ENCODE peak calls at places on chromosomes 13 and 19, in five cellular contexts. Z is IMR-90, A is A549, O is GM12878, D is K562. C is an unnamed sample.

GRCh38 chr13:99687728-99688397 is 186.6 kb downstream of the TM9SF2 start:
- DNase-seq in Z (no peak), A (no peak), O (no peak), D (no peak), C (no peak)

GRCh38 chr13:99162543-99162942 is 38.1 kb upstream of the UBAC2 start:
- DNase-seq in Z (no peak), A (no peak), O (no peak), D (no peak), C (no peak)

GRCh38 chr13:49791214-49791752 is 1.2 kb downstream of the KPNA3 start:
- DNase-seq in Z (peak; percentile 35), A (peak; percentile 44), O (peak; percentile 40), D (peak; percentile 55), C (peak; percentile 26)

GRCh38 chr19:13557756-13558398 is 51.6 kb upstream of the CACNA1A start:
- DNase-seq in Z (no peak), A (no peak), O (no peak), D (no peak), C (no peak)

GRCh38 chr19:34171539-34171876 is 796 bp upstream of the LSM14A start:
- DNase-seq in Z (peak; percentile 93), A (no peak), O (peak; percentile 51), D (no peak), C (no peak)

GRCh38 chr13:33933810-33934209 is 115.9 kb downstream of the RFC3 start:
- DNase-seq in Z (no peak), A (no peak), O (no peak), D (no peak), C (no peak)

GRCh38 chr19:18282021-18282787 is 782 bp upstream of the JUND start:
- DNase-seq in Z (no peak), A (no peak), O (no peak), D (no peak), C (peak; percentile 62)

GRCh38 chr13:113323869-113324268 is 26.8 kb downstream of the LAMP1 start:
- DNase-seq in Z (no peak), A (no peak), O (no peak), D (no peak), C (no peak)

GRCh38 chr19:47310323-47310722 is 662 bp downstream of the C5AR1 start:
- DNase-seq in Z (no peak), A (no peak), O (no peak), D (no peak), C (no peak)

GRCh38 chr13:46663644-46664043 is 110.7 kb downstream of the LRCH1 start:
- DNase-seq in Z (no peak), A (no peak), O (no peak), D (no peak), C (no peak)

GRCh38 chr13:42720116-42720857 is 61.1 kb upstream of the FAM216B start:
- DNase-seq in Z (peak; percentile 99), A (peak; percentile 81), O (peak; percentile 13), D (peak; percentile 12), C (no peak)

GRCh38 chr13:46170687-46171086 is 11.3 kb downstream of the LCP1 start:
- DNase-seq in Z (no peak), A (no peak), O (no peak), D (no peak), C (no peak)

GRCh38 chr19:57099199-57099661 is 20.6 kb upstream of the USP29 start:
- DNase-seq in Z (peak; percentile 35), A (peak; percentile 42), O (no peak), D (peak; percentile 49), C (peak; percentile 87)

GRCh38 chr13:21677075-21677628 is 6.3 kb downstream of the FGF9 start:
- DNase-seq in Z (no peak), A (no peak), O (no peak), D (no peak), C (no peak)

GRCh38 chr13:113897161-113897560 is 33.3 kb upstream of the GAS6 start:
- DNase-seq in Z (peak; percentile 98), A (peak; percentile 19), O (no peak), D (no peak), C (no peak)

GRCh38 chr13:24097064-24097463 is 63.5 kb upstream of the SPATA13 start:
- DNase-seq in Z (peak; percentile 76), A (peak; percentile 5), O (peak; percentile 16), D (no peak), C (no peak)

GRCh38 chr19:44803442-44804428 is 5.2 kb upstream of the BCAM start:
- DNase-seq in Z (no peak), A (no peak), O (no peak), D (no peak), C (peak; percentile 12)

GRCh38 chr13:66225071-66225470 is 1005.1 kb downstream of the PCDH9 start:
- DNase-seq in Z (no peak), A (no peak), O (no peak), D (no peak), C (no peak)
- TF ChIP-seq RCOR1 in Z (no peak), A (no peak), O (no peak), D (no peak), C (no peak)

GRCh38 chr13:31859546-31859945 is 120.2 kb downstream of the RXFP2 start:
- DNase-seq in Z (no peak), A (no peak), O (no peak), D (no peak), C (no peak)
- TF ChIP-seq RCOR1 in Z (no peak), A (no peak), O (no peak), D (no peak), C (no peak)

GRCh38 chr19:45886427-45887310 is 728 bp upstream of the IRF2BP1 start:
- DNase-seq in Z (peak; percentile 92), A (peak; percentile 97), O (peak; percentile 73), D (peak; percentile 96), C (peak; percentile 94)

GRCh38 chr19:45883586-45883880 is 2.4 kb downstream of the IRF2BP1 start:
- DNase-seq in Z (no peak), A (no peak), O (no peak), D (no peak), C (no peak)

GRCh38 chr19:45885556-45886426 is at the start of gene IRF2BP1:
- DNase-seq in Z (peak; percentile 91), A (peak; percentile 96), O (no peak), D (peak; percentile 95), C (peak; percentile 91)

GRCh38 chr19:45883881-45884681 is 1.9 kb downstream of the IRF2BP1 start:
- DNase-seq in Z (no peak), A (no peak), O (no peak), D (no peak), C (peak; percentile 19)

GRCh38 chr19:45884682-45885555 is 1.0 kb downstream of the IRF2BP1 start:
- DNase-seq in Z (no peak), A (no peak), O (no peak), D (peak; percentile 69), C (peak; percentile 82)
- TF ChIP-seq RCOR1 in Z (no peak), A (no peak), O (no peak), D (no peak), C (no peak)

GRCh38 chr13:97660488-97661086 is 226.6 kb downstream of the RAP2A start:
- DNase-seq in Z (no peak), A (no peak), O (no peak), D (no peak), C (no peak)

GRCh38 chr13:97658556-97658955 is 224.6 kb downstream of the RAP2A start:
- DNase-seq in Z (no peak), A (no peak), O (no peak), D (no peak), C (no peak)

GRCh38 chr13:97653741-97654140 is 219.8 kb downstream of the RAP2A start:
- DNase-seq in Z (peak; percentile 46), A (no peak), O (no peak), D (no peak), C (no peak)

DNA sequence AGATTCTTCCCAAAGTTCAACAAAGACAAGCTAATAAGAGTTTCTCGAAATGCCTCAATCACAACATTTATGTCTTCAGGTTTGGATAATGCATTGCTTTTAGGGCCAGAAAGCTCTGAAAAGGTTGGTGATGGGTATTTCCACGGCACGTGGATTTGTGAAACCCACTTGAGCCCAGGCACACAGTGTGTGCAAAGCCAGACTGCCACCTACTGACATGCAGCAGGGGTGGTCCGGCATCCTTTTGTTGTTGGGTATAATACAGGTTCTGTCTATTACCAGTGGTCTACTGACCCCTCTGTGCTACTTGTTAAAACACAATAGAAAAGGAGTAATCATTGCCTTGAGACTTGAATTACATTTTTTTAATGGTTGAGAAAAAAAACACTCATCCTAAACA is 225.6 kb downstream of the RAP2A start:
- DNase-seq in Z (peak; percentile 21), A (peak; percentile 1), O (no peak), D (peak; percentile 2), C (peak; percentile 46)
- TF ChIP-seq RCOR1 in Z (no peak), A (no peak), O (no peak), D (no peak), C (no peak)

GRCh38 chr13:38705351-38705750 is 18.5 kb downstream of the FREM2 start:
- DNase-seq in Z (no peak), A (no peak), O (no peak), D (no peak), C (no peak)

GRCh38 chr13:38703255-38703654 is 16.4 kb downstream of the FREM2 start:
- DNase-seq in Z (no peak), A (no peak), O (no peak), D (no peak), C (no peak)

GRCh38 chr13:38702609-38703008 is 15.7 kb downstream of the FREM2 start:
- DNase-seq in Z (no peak), A (no peak), O (no peak), D (no peak), C (no peak)

GRCh38 chr13:38713046-38713445 is 26.2 kb downstream of the FREM2 start:
- DNase-seq in Z (no peak), A (no peak), O (no peak), D (no peak), C (no peak)

GRCh38 chr13:38707433-38707832 is 20.6 kb downstream of the FREM2 start:
- DNase-seq in Z (no peak), A (no peak), O (no peak), D (no peak), C (no peak)
- TF ChIP-seq RCOR1 in Z (no peak), A (no peak), O (no peak), D (no peak), C (no peak)

GRCh38 chr13:75482070-75482819 is at the start of gene TBC1D4:
- DNase-seq in Z (peak; percentile 82), A (peak; percentile 90), O (peak; percentile 66), D (peak; percentile 78), C (peak; percentile 89)

GRCh38 chr13:75482820-75483079 is 781 bp upstream of the TBC1D4 start:
- DNase-seq in Z (no peak), A (no peak), O (no peak), D (no peak), C (no peak)

GRCh38 chr13:75479102-75479501 is 2.9 kb downstream of the TBC1D4 start:
- DNase-seq in Z (no peak), A (no peak), O (no peak), D (no peak), C (no peak)

GRCh38 chr13:75480691-75481175 is 1.2 kb downstream of the TBC1D4 start:
- DNase-seq in Z (peak; percentile 37), A (peak; percentile 59), O (no peak), D (peak; percentile 55), C (peak; percentile 73)

GRCh38 chr13:75481176-75482069 is 546 bp downstream of the TBC1D4 start:
- DNase-seq in Z (no peak), A (peak; percentile 21), O (no peak), D (peak; percentile 29), C (peak; percentile 78)
- TF ChIP-seq RCOR1 in Z (no peak), A (no peak), O (no peak), D (no peak), C (no peak)